ENCODE peak calls at places on chromosomes 4 and X, in five cellular contexts. R is GM23248, M is H9, L is endodermal cell, P is endothelial cell of umbilical vein. W is an unnamed sample.

GRCh38 chr4:106529348-106530033 is 160.9 kb upstream of the GIMD1 start:
- DNase-seq in L (no peak), R (peak), P (peak), M (no peak), W (no peak)

GRCh38 chr4:166726832-166727231 is 507.5 kb downstream of the SPOCK3 start:
- DNase-seq in L (peak), R (no peak), M (no peak), P (no peak), W (no peak)

GRCh38 chrX:2632533-2633504 is 58.3 kb upstream of the CD99 start:
- DNase-seq in L (peak), R (no peak), P (no peak), M (no peak), W (no peak)

GRCh38 chr4:6355052-6355451 is 85.4 kb downstream of the WFS1 start:
- DNase-seq in M (no peak), R (no peak), L (no peak), P (peak), W (no peak)

GRCh38 chrX:15447985-15448639 is 45.0 kb downstream of the PIR start:
- DNase-seq in L (no peak), M (no peak), R (peak), P (no peak), W (peak)

GRCh38 chr4:128516568-128516967 is 229.0 kb upstream of the PGRMC2 start:
- DNase-seq in L (no peak), R (peak), M (no peak), P (peak), W (no peak)

GRCh38 chr4:88219099-88219498 is 60.7 kb upstream of the ABCG2 start:
- DNase-seq in M (no peak), R (peak), L (no peak), P (peak), W (peak)

GRCh38 chrX:110418220-110418856 is 59.7 kb downstream of the RTL9 start:
- DNase-seq in L (peak), R (peak), M (peak), P (peak), W (peak)

GRCh38 chr4:141455651-141456050 is 180.7 kb upstream of the IL15 start:
- DNase-seq in R (peak), M (no peak), P (no peak), L (no peak), W (no peak)

GRCh38 chr4:114807759-114808404 is 209.3 kb downstream of the UGT8 start:
- DNase-seq in R (peak), M (peak), P (peak), L (peak), W (peak)

GRCh38 chr4:113628711-113629110 is 132.8 kb downstream of the CAMK2D start:
- DNase-seq in P (no peak), M (no peak), L (no peak), R (no peak), W (no peak)

GRCh38 chr4:85113706-85114105 is 147.2 kb upstream of the WDFY3 start:
- DNase-seq in M (no peak), P (no peak), L (no peak), R (no peak), W (no peak)

GRCh38 chr4:115711575-115711974 is 598.2 kb upstream of the NDST4 start:
- DNase-seq in L (peak), M (no peak), P (no peak), R (no peak), W (peak)

GRCh38 chr4:155072417-155072816 is 136.0 kb upstream of the NPY2R start:
- DNase-seq in R (no peak), P (no peak), L (no peak), M (no peak), W (no peak)

GRCh38 chr4:126209117-126209516 is 894.4 kb downstream of the FAT4 start:
- DNase-seq in R (peak), M (no peak), L (no peak), P (no peak), W (no peak)

GRCh38 chr4:107978716-107979451 is 10.8 kb upstream of the HADH start:
- DNase-seq in M (no peak), R (no peak), P (no peak), L (no peak), W (no peak)

GRCh38 chrX:111519215-111519614 is 7.8 kb downstream of the SERTM2 start:
- DNase-seq in P (no peak), L (no peak), M (no peak), R (no peak), W (peak)

GRCh38 chrX:26574208-26574607 is 358.2 kb downstream of the MAGEB5 start:
- DNase-seq in L (no peak), M (no peak), P (peak), R (no peak), W (no peak)

GRCh38 chrX:79477691-79478090 is 110.6 kb upstream of the ITM2A start:
- DNase-seq in P (no peak), L (no peak), R (no peak), M (no peak), W (no peak)

GRCh38 chrX:44568196-44568595 is 25.5 kb upstream of the FUNDC1 start:
- DNase-seq in R (peak), M (no peak), L (no peak), P (no peak), W (no peak)

GRCh38 chrX:141814213-141814857 is 23.8 kb upstream of the MAGEC3 start:
- DNase-seq in R (no peak), M (no peak), L (peak), P (no peak), W (no peak)

GRCh38 chr4:164779811-164780216 is 25.9 kb downstream of the SMIM31 start:
- DNase-seq in P (peak), M (peak), L (peak), R (peak), W (peak)

GRCh38 chr4:150683775-150684350 is 101.9 kb downstream of the MAB21L2 start:
- DNase-seq in M (no peak), L (no peak), R (no peak), P (no peak), W (peak)

GRCh38 chr4:85747871-85748491 is 273.0 kb downstream of the ARHGAP24 start:
- DNase-seq in R (peak), P (peak), M (peak), L (peak), W (peak)

GRCh38 chr4:37903901-37904300 is 13.0 kb downstream of the TBC1D1 start:
- DNase-seq in R (no peak), P (no peak), L (no peak), M (no peak), W (no peak)

GRCh38 chrX:3442685-3443084 is 96.2 kb upstream of the MXRA5 start:
- DNase-seq in L (no peak), P (no peak), R (no peak), M (no peak), W (no peak)

GRCh38 chrX:110675866-110676265 is 119.8 kb downstream of the CHRDL1 start:
- DNase-seq in R (no peak), P (no peak), L (no peak), M (no peak), W (no peak)

GRCh38 chrX:134512566-134512965 is 52.6 kb downstream of the HPRT1 start:
- DNase-seq in P (peak), R (peak), L (no peak), M (no peak), W (no peak)

GRCh38 chr4:54384563-54384962 is 155.5 kb downstream of the PDGFRA start:
- DNase-seq in L (peak), M (no peak), P (peak), R (peak), W (peak)

GRCh38 chr4:119025440-119025839 is 110.2 kb upstream of the MYOZ2 start:
- DNase-seq in P (no peak), R (peak), M (no peak), L (no peak), W (no peak)

GRCh38 chr4:169074117-169074516 is 64.1 kb upstream of the CBR4 start:
- DNase-seq in R (no peak), L (no peak), M (no peak), P (no peak), W (no peak)

GRCh38 chr4:153497091-153497531 is 31.0 kb downstream of the TMEM131L start:
- DNase-seq in M (no peak), R (peak), L (peak), P (peak), W (no peak)

GRCh38 chr4:77911842-77912450 is 49.3 kb downstream of the MRPL1 start:
- DNase-seq in R (peak), P (no peak), M (no peak), L (no peak), W (no peak)

DNA sequence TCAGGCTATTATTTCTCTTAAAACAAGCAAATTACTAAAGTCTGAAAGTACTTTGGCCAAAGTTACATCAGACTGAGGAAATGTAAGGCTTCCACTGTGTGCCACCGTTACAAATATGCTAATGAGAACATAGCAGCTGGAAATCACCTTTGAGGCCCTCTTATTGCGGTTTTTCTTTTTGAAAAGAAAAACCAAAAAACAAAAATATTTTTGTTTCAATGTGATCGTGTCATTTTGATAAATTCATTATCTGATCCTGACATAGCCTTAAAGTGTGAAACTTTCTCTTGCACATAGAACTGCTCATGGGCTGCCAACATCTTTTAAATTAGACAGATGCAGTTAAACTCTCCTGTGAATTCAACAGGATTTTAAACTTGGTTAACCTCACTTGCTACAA is 2.8 kb upstream of the TIFA start:
- DNase-seq in P (no peak), R (no peak), M (no peak), L (no peak), W (no peak)
- H3K9ac ChIP-seq in P (no peak), R (no peak), M (no peak), L (no peak), W (no peak)

DNA sequence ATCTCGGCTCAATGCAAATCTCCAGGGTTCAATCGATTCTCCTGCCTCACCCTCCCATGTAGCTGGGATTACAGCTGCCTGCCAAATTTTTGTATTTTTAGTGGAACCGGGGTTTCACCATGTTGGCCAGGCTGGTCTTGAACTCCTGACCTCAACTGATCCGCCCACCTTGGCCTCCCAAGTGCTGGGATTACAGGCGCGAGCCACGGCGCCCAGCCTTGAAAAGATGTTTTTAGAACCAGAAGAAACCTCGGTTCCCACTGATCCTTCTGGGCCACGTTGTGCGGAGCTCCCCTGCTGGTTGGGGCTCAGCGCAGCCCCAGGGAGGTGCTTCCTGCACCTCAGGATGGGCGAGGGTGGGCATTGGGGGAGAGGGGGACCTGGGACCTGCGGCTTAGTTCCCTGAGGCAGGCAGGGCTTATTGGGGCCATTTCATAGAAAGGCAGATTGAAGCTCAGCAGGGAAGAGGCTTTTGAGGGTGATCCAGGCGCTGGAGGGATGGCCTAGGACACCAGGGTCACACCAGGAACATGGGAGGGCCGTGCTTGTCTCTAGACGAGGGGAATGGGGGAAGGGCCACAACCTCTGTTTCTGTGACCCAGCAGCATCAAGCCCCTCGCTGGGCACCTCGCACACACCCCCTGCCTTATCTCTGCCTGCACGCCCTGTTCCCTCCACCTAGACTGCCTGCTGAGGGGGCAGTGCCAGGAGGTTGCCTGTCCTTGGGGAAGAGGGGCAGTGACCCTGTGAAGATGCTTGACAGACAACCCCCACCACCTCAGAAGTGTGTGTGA is 6.3 kb upstream of the ADD1 start:
- DNase-seq in R (no peak), M (peak), P (no peak), L (peak), W (peak)
- H3K9ac ChIP-seq in R (peak), M (no peak), P (peak), L (no peak), W (no peak)

GRCh38 chr4:4397441-4397819 is 10.5 kb downstream of the NSG1 start:
- DNase-seq in L (no peak), M (no peak), P (no peak), R (no peak), W (no peak)
- H3K9ac ChIP-seq in L (no peak), M (no peak), P (no peak), R (no peak), W (no peak)

GRCh38 chrX:123817288-123817894 is 42.5 kb upstream of the XIAP start:
- DNase-seq in R (no peak), P (no peak), L (no peak), M (no peak), W (no peak)

GRCh38 chrX:123809854-123810375 is 49.9 kb upstream of the XIAP start:
- DNase-seq in M (no peak), P (no peak), R (no peak), L (no peak), W (no peak)

GRCh38 chrX:123818243-123818642 is 41.6 kb upstream of the XIAP start:
- DNase-seq in R (peak), P (no peak), M (no peak), L (no peak), W (no peak)

GRCh38 chrX:123814343-123814742 is 45.5 kb upstream of the XIAP start:
- DNase-seq in P (no peak), M (no peak), R (peak), L (no peak), W (no peak)
- H3K9ac ChIP-seq in P (no peak), M (no peak), R (no peak), L (no peak), W (no peak)

DNA sequence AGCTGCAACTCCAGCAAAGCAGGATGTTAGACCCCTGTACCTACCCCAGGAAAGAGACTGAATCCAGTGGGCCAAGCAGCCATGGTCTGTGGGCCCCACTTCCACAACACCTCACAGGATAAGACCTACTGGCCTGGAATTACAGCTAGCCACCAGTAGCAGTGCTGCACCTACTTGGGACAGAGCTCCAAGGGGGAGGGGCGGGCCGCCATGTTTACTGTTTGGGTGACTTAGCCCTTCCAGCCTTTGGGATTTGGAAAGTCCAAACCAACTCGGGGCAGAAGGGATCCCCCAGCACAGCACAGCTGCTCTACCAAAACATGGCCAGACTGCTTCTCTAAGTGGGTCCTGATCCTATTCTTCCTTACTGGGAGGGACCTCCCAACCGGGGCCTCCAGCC is 9.1 kb upstream of the TMSB15B start:
- DNase-seq in R (no peak), M (no peak), P (no peak), L (no peak), W (no peak)
- H3K9ac ChIP-seq in R (no peak), M (no peak), P (no peak), L (no peak), W (no peak)

DNA sequence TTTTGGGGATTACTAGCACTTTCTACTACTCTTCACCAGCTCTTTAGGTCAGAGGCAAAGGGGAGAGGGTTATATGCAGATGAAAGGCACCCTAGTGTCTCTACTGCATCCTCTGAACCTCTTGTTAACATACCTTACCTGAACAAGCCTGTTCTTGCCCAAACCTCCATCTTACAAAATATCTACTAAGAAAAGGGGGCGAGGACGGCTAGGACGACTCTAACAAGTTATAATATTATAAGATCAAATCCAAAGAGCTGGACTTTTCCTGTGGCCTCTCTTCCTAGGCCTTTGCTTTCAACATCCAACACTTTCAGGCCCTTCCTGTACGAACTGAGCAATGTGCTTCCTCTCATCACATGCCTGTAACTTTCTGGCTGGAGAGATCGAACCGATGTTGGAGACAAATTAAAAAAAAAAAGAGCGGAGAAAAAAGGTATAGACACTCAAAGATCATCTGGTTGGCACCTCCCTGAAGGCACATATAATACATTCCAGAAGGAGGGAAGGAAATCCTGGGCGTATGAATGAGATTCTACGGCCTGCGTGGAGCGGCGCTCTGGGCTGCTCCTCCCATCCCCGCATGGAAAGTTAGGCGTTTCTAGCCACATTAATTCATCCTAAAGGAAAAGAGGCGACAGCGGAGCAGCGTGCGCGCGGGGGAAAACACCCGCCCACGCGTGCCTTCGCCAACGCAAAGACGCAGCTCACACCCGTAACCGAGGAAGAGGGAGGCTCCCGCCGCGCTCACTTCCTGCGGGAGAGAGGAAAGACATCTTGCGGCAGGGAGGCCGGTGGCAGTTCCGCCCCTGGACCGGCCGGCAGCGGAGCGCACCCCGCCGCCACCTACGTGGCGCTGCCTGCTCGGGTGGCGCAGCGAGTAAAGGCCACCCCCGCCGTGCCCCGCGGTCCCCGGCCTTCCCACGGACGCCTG is 803 bp downstream of the PRDM5 start:
- DNase-seq in M (peak), P (peak), L (peak), R (peak), W (peak)
- H3K9ac ChIP-seq in M (peak), P (peak), L (peak), R (peak), W (no peak)

GRCh38 chr4:36618102-36618501 is 336.7 kb downstream of the DTHD1 start:
- DNase-seq in P (no peak), L (no peak), R (no peak), M (no peak), W (no peak)
- H3K9ac ChIP-seq in P (no peak), L (no peak), R (no peak), M (no peak), W (no peak)

GRCh38 chr4:15888515-15888914 is 50.0 kb downstream of the FGFBP1 start:
- DNase-seq in P (no peak), R (no peak), L (no peak), M (no peak), W (no peak)

GRCh38 chr4:15885422-15885821 is 53.1 kb downstream of the FGFBP1 start:
- DNase-seq in P (no peak), L (no peak), M (no peak), R (no peak), W (no peak)

GRCh38 chr4:15882675-15883086 is 55.9 kb downstream of the FGFBP1 start:
- DNase-seq in M (peak), R (peak), P (peak), L (peak), W (peak)

GRCh38 chr4:15878011-15878410 is 60.5 kb downstream of the FGFBP1 start:
- DNase-seq in R (no peak), L (no peak), P (no peak), M (no peak), W (no peak)

DNA sequence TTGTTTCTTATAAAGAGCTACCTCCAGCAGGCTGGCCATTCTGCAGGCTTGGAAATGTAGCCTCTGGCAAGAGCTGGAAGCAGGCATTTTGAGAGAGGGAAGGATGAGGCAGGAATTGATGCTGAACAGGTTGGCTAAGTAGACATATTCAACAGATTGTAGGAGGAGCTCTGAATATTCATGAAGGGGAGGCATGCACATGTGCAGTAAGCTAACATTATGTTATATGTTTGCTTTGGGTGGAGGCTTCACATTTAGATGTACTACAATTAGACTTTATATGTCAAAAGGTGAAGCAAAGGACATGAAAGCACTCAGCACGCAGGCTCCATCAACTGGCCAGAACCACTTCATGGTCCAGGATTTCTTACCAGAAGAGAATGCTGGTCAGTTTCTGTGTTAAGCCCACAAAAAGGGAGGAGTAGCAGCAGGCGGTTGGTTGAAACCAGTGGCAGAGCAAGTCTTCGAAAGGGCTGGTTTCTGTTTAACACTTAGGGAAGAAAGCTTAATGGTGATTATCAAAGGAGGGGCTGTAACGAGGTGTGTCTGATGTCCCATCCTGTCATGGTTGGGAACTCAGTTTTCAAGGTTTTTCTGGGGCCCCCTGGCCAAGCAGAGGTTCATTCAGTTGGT is 54.8 kb downstream of the FGFBP1 start:
- DNase-seq in M (no peak), L (no peak), R (no peak), P (no peak), W (no peak)
- H3K9ac ChIP-seq in M (no peak), L (no peak), R (no peak), P (no peak), W (no peak)